ENCODE peak calls at places on chromosomes 1 and 21, in eight cellular contexts. One of them, this sample, is unnamed.

GRCh38 chr1:6384962-6385672 is 8.4 kb downstream of the ACOT7 start:
- DNase-seq in heart right ventricle: no peak
- DNase-seq in AG09309: no peak
- DNase-seq in tibial artery: no peak
- DNase-seq in CD8-positive, alpha-beta T cell: no peak
- DNase-seq in pancreas: peak
- DNase-seq in body of pancreas: peak
- DNase-seq in HFF-Myc: no peak
- DNase-seq in this sample: no peak

GRCh38 chr1:12097321-12097720 is 34.2 kb downstream of the TNFRSF8 start:
- DNase-seq in HFF-Myc: no peak
- DNase-seq in pancreas: no peak
- DNase-seq in AG09309: peak
- DNase-seq in CD8-positive, alpha-beta T cell: no peak
- DNase-seq in heart right ventricle: no peak
- DNase-seq in body of pancreas: no peak
- DNase-seq in tibial artery: no peak
- DNase-seq in this sample: no peak

GRCh38 chr1:112011231-112011630 is 21.8 kb upstream of the KCND3 start:
- DNase-seq in CD8-positive, alpha-beta T cell: no peak
- DNase-seq in body of pancreas: peak
- DNase-seq in tibial artery: peak
- DNase-seq in pancreas: peak
- DNase-seq in HFF-Myc: no peak
- DNase-seq in AG09309: peak
- DNase-seq in heart right ventricle: peak
- DNase-seq in this sample: no peak

GRCh38 chr1:248838357-248839167 is 538 bp downstream of the ZNF672 start:
- DNase-seq in tibial artery: peak
- DNase-seq in HFF-Myc: no peak
- DNase-seq in heart right ventricle: peak
- DNase-seq in AG09309: no peak
- DNase-seq in body of pancreas: peak
- DNase-seq in pancreas: peak
- DNase-seq in CD8-positive, alpha-beta T cell: peak
- DNase-seq in this sample: peak

GRCh38 chr21:25324666-25325065 is 282.6 kb downstream of the MRPL39 start:
- DNase-seq in AG09309: no peak
- DNase-seq in HFF-Myc: no peak
- DNase-seq in heart right ventricle: no peak
- DNase-seq in body of pancreas: no peak
- DNase-seq in tibial artery: no peak
- DNase-seq in pancreas: no peak
- DNase-seq in CD8-positive, alpha-beta T cell: no peak
- DNase-seq in this sample: no peak

GRCh38 chr1:53069265-53069662 is 7.3 kb downstream of the PODN start:
- DNase-seq in heart right ventricle: no peak
- DNase-seq in tibial artery: peak
- DNase-seq in pancreas: no peak
- DNase-seq in body of pancreas: peak
- DNase-seq in CD8-positive, alpha-beta T cell: no peak
- DNase-seq in HFF-Myc: no peak
- DNase-seq in AG09309: no peak
- DNase-seq in this sample: no peak

GRCh38 chr1:150151291-150152181 is 1.8 kb downstream of the PLEKHO1 start:
- DNase-seq in pancreas: no peak
- DNase-seq in tibial artery: no peak
- DNase-seq in AG09309: no peak
- DNase-seq in body of pancreas: no peak
- DNase-seq in heart right ventricle: peak
- DNase-seq in HFF-Myc: no peak
- DNase-seq in CD8-positive, alpha-beta T cell: peak
- DNase-seq in this sample: no peak

GRCh38 chr1:221845650-221846371 is 103.9 kb upstream of the DUSP10 start:
- DNase-seq in tibial artery: peak
- DNase-seq in CD8-positive, alpha-beta T cell: no peak
- DNase-seq in body of pancreas: peak
- DNase-seq in heart right ventricle: no peak
- DNase-seq in pancreas: peak
- DNase-seq in HFF-Myc: no peak
- DNase-seq in AG09309: no peak
- DNase-seq in this sample: peak

GRCh38 chr1:227572752-227573151 is 9.4 kb downstream of the ZNF678 start:
- DNase-seq in AG09309: no peak
- DNase-seq in HFF-Myc: no peak
- DNase-seq in tibial artery: no peak
- DNase-seq in body of pancreas: peak
- DNase-seq in heart right ventricle: no peak
- DNase-seq in CD8-positive, alpha-beta T cell: no peak
- DNase-seq in pancreas: no peak
- DNase-seq in this sample: no peak

GRCh38 chr1:235759336-235759735 is 107.4 kb downstream of the LYST start:
- DNase-seq in body of pancreas: no peak
- DNase-seq in CD8-positive, alpha-beta T cell: no peak
- DNase-seq in HFF-Myc: no peak
- DNase-seq in tibial artery: no peak
- DNase-seq in AG09309: no peak
- DNase-seq in pancreas: no peak
- DNase-seq in heart right ventricle: no peak
- DNase-seq in this sample: no peak

GRCh38 chr1:234154320-234155251 is 218.7 kb upstream of the COA6 start:
- DNase-seq in HFF-Myc: peak
- DNase-seq in pancreas: no peak
- DNase-seq in heart right ventricle: peak
- DNase-seq in tibial artery: no peak
- DNase-seq in AG09309: peak
- DNase-seq in body of pancreas: peak
- DNase-seq in CD8-positive, alpha-beta T cell: no peak
- DNase-seq in this sample: peak

GRCh38 chr1:37035828-37036666 is 1.7 kb upstream of the GRIK3 start:
- DNase-seq in tibial artery: no peak
- DNase-seq in CD8-positive, alpha-beta T cell: no peak
- DNase-seq in body of pancreas: no peak
- DNase-seq in heart right ventricle: no peak
- DNase-seq in HFF-Myc: no peak
- DNase-seq in AG09309: no peak
- DNase-seq in pancreas: no peak
- DNase-seq in this sample: no peak

GRCh38 chr1:204692852-204693356 is 7.4 kb upstream of the LRRN2 start:
- DNase-seq in heart right ventricle: no peak
- DNase-seq in CD8-positive, alpha-beta T cell: no peak
- DNase-seq in AG09309: no peak
- DNase-seq in HFF-Myc: no peak
- DNase-seq in pancreas: no peak
- DNase-seq in tibial artery: no peak
- DNase-seq in body of pancreas: no peak
- DNase-seq in this sample: no peak

GRCh38 chr1:147924813-147925212 is 3.4 kb upstream of the GPR89B start:
- DNase-seq in AG09309: no peak
- DNase-seq in CD8-positive, alpha-beta T cell: no peak
- DNase-seq in tibial artery: no peak
- DNase-seq in body of pancreas: no peak
- DNase-seq in heart right ventricle: no peak
- DNase-seq in HFF-Myc: no peak
- DNase-seq in pancreas: no peak
- DNase-seq in this sample: no peak

GRCh38 chr1:203628185-203628996 is 1.8 kb downstream of the ATP2B4 start:
- DNase-seq in body of pancreas: peak
- DNase-seq in AG09309: no peak
- DNase-seq in HFF-Myc: no peak
- DNase-seq in heart right ventricle: peak
- DNase-seq in CD8-positive, alpha-beta T cell: no peak
- DNase-seq in tibial artery: peak
- DNase-seq in pancreas: no peak
- DNase-seq in this sample: no peak

GRCh38 chr1:76494807-76495206 is 372.5 kb upstream of the ST6GALNAC5 start:
- DNase-seq in HFF-Myc: no peak
- DNase-seq in heart right ventricle: no peak
- DNase-seq in tibial artery: no peak
- DNase-seq in pancreas: no peak
- DNase-seq in CD8-positive, alpha-beta T cell: no peak
- DNase-seq in body of pancreas: no peak
- DNase-seq in AG09309: no peak
- DNase-seq in this sample: no peak

GRCh38 chr1:107138166-107138565 is 2.7 kb upstream of the NTNG1 start:
- DNase-seq in tibial artery: no peak
- DNase-seq in CD8-positive, alpha-beta T cell: no peak
- DNase-seq in heart right ventricle: no peak
- DNase-seq in AG09309: no peak
- DNase-seq in pancreas: no peak
- DNase-seq in body of pancreas: no peak
- DNase-seq in HFF-Myc: no peak
- DNase-seq in this sample: no peak

GRCh38 chr1:180606109-180606508 is 25.7 kb upstream of the XPR1 start:
- DNase-seq in pancreas: no peak
- DNase-seq in body of pancreas: no peak
- DNase-seq in heart right ventricle: no peak
- DNase-seq in AG09309: no peak
- DNase-seq in HFF-Myc: no peak
- DNase-seq in tibial artery: no peak
- DNase-seq in CD8-positive, alpha-beta T cell: no peak
- DNase-seq in this sample: no peak

GRCh38 chr1:71196685-71197084 is 115.8 kb upstream of the ZRANB2 start:
- DNase-seq in pancreas: no peak
- DNase-seq in HFF-Myc: peak
- DNase-seq in body of pancreas: no peak
- DNase-seq in tibial artery: no peak
- DNase-seq in CD8-positive, alpha-beta T cell: no peak
- DNase-seq in AG09309: no peak
- DNase-seq in heart right ventricle: no peak
- DNase-seq in this sample: peak
- TF ChIP-seq CTCF in pancreas: no peak
- TF ChIP-seq CTCF in HFF-Myc: peak
- TF ChIP-seq CTCF in body of pancreas: no peak
- TF ChIP-seq CTCF in tibial artery: peak
- TF ChIP-seq CTCF in CD8-positive, alpha-beta T cell: no peak
- TF ChIP-seq CTCF in AG09309: peak
- TF ChIP-seq CTCF in heart right ventricle: peak
- TF ChIP-seq CTCF in this sample: peak

DNA sequence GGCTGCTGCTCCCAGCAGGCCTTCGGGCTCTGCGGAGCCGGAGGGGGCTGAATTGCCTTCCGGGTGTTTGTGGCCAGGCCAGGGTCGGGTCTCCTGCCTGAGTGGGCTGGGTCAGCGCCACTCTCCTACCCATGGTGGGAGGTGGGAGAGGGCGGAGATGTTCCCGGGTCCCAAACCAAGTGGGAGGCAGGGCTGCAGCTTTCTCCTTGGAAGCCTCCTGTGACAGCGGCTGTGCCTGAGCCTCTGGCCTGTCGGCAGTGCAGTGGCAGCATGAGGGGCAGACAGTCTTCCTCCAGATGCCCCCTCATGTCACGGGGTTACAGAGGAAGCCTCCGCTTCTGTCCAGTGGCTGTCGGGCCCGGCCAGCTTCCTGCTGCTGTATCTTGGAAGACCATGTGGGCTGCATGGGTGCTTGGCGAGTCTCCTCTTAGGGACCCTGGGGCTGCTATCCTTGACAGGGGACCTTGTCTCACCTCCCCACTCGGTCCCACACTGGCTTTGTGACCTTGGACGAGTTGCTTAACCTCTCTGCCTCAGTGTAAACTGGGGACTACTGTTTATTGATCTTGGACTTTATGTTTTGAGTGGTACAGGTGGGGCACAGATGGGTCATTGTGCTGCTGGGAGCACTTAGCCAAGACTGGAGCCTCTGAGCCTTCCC is 4.3 kb downstream of the SKI start:
- DNase-seq in CD8-positive, alpha-beta T cell: no peak
- DNase-seq in pancreas: peak
- DNase-seq in body of pancreas: no peak
- DNase-seq in AG09309: no peak
- DNase-seq in tibial artery: no peak
- DNase-seq in HFF-Myc: no peak
- DNase-seq in heart right ventricle: no peak
- DNase-seq in this sample: no peak
- H3K4me3 ChIP-seq in CD8-positive, alpha-beta T cell: peak
- H3K4me3 ChIP-seq in pancreas: peak
- H3K4me3 ChIP-seq in body of pancreas: no peak
- H3K4me3 ChIP-seq in AG09309: peak
- H3K4me3 ChIP-seq in tibial artery: peak
- H3K4me3 ChIP-seq in HFF-Myc: peak
- H3K4me3 ChIP-seq in heart right ventricle: peak
- H3K4me3 ChIP-seq in this sample: peak

DNA sequence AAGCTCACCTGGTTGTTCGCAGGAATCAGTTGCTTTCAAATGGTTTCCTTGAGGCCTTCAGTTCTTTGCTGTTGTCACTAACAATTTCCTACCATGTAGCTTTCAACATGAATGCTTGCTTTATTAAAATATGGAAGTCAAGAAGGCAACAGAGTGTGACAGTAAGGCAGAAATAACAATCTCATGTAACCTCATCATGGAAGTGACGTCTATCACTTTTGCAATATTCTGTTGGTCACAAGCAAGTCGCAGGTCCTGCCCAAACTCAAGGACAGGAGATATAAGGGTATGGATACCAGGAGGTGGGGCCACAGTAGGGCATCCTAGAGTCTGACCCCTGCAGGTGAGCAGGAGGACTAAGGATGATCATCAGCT is 296.8 kb upstream of the ZP4 start:
- DNase-seq in AG09309: no peak
- DNase-seq in body of pancreas: no peak
- DNase-seq in HFF-Myc: no peak
- DNase-seq in pancreas: no peak
- DNase-seq in heart right ventricle: no peak
- DNase-seq in tibial artery: no peak
- DNase-seq in CD8-positive, alpha-beta T cell: no peak
- DNase-seq in this sample: no peak
- TF ChIP-seq CTCF in AG09309: no peak
- TF ChIP-seq CTCF in body of pancreas: no peak
- TF ChIP-seq CTCF in HFF-Myc: no peak
- TF ChIP-seq CTCF in pancreas: no peak
- TF ChIP-seq CTCF in heart right ventricle: no peak
- TF ChIP-seq CTCF in tibial artery: no peak
- TF ChIP-seq CTCF in CD8-positive, alpha-beta T cell: no peak
- TF ChIP-seq CTCF in this sample: no peak

GRCh38 chr1:41738010-41738409 is 180.7 kb downstream of the HIVEP3 start:
- DNase-seq in tibial artery: no peak
- DNase-seq in pancreas: no peak
- DNase-seq in AG09309: no peak
- DNase-seq in CD8-positive, alpha-beta T cell: no peak
- DNase-seq in body of pancreas: no peak
- DNase-seq in heart right ventricle: no peak
- DNase-seq in HFF-Myc: no peak
- DNase-seq in this sample: no peak

GRCh38 chr1:41740058-41740457 is 178.7 kb downstream of the HIVEP3 start:
- DNase-seq in pancreas: no peak
- DNase-seq in body of pancreas: no peak
- DNase-seq in CD8-positive, alpha-beta T cell: no peak
- DNase-seq in heart right ventricle: no peak
- DNase-seq in HFF-Myc: no peak
- DNase-seq in AG09309: no peak
- DNase-seq in tibial artery: no peak
- DNase-seq in this sample: no peak

GRCh38 chr1:41738475-41738874 is 180.2 kb downstream of the HIVEP3 start:
- DNase-seq in CD8-positive, alpha-beta T cell: no peak
- DNase-seq in HFF-Myc: no peak
- DNase-seq in heart right ventricle: no peak
- DNase-seq in body of pancreas: no peak
- DNase-seq in tibial artery: no peak
- DNase-seq in AG09309: no peak
- DNase-seq in pancreas: no peak
- DNase-seq in this sample: no peak

GRCh38 chr1:41740630-41741239 is 178.0 kb downstream of the HIVEP3 start:
- DNase-seq in pancreas: no peak
- DNase-seq in CD8-positive, alpha-beta T cell: no peak
- DNase-seq in tibial artery: no peak
- DNase-seq in heart right ventricle: no peak
- DNase-seq in AG09309: no peak
- DNase-seq in body of pancreas: no peak
- DNase-seq in HFF-Myc: no peak
- DNase-seq in this sample: no peak

GRCh38 chr1:41739061-41739955 is 179.4 kb downstream of the HIVEP3 start:
- DNase-seq in heart right ventricle: peak
- DNase-seq in pancreas: peak
- DNase-seq in AG09309: no peak
- DNase-seq in tibial artery: peak
- DNase-seq in HFF-Myc: no peak
- DNase-seq in CD8-positive, alpha-beta T cell: peak
- DNase-seq in body of pancreas: peak
- DNase-seq in this sample: no peak
- H3K4me3 ChIP-seq in heart right ventricle: no peak
- H3K4me3 ChIP-seq in pancreas: no peak
- H3K4me3 ChIP-seq in AG09309: no peak
- H3K4me3 ChIP-seq in tibial artery: peak
- H3K4me3 ChIP-seq in HFF-Myc: no peak
- H3K4me3 ChIP-seq in CD8-positive, alpha-beta T cell: no peak
- H3K4me3 ChIP-seq in body of pancreas: no peak
- H3K4me3 ChIP-seq in this sample: no peak

This sample was measured in LNCaP clone FGC.